ENCODE peak calls at places on chromosomes 11 and 22, in nine cellular contexts. V is NCI-H1092 treated with DMSO at 0.1 percent for 48 hours; O is activated effector memory CD4-positive, alpha-beta T cell treated with Interleukin-2 at 50 U/mL for 16 hours; Y is uterus; M is stimulated activated CD4-positive, alpha-beta T cell treated with anti-CD3 and anti-CD28 coated beads, Interleukin-4, amount 100 ng/mL, for 1 hour; D is HTR-8/SVneo; W is stimulated activated CD8-positive, alpha-beta memory T cell treated with anti-CD3 and anti-CD28 coated beads, Interleukin-2, amount 100 ng/mL, for 48 hours; E is NCI-H460; J is transverse colon. T is an unnamed sample.

GRCh38 chr11:113781682-113782081 is 2.1 kb downstream of the CLDN25 start:
- DNase-seq in V (no peak), O (no peak), Y (no peak), M (no peak), D (no peak), W (no peak), E (no peak), J (no peak), T (no peak)

GRCh38 chr22:45240137-45240809 is 421 bp downstream of the KIAA0930 start:
- DNase-seq in V (no peak), O (no peak), Y (peak), M (no peak), D (peak), W (peak), E (no peak), J (peak), T (no peak)

GRCh38 chr22:26779929-26780328 is 122.5 kb downstream of the MIAT start:
- DNase-seq in V (no peak), O (no peak), Y (no peak), M (no peak), D (no peak), W (no peak), E (no peak), J (no peak), T (no peak)

GRCh38 chr11:10413268-10413667 is 41.8 kb upstream of the AMPD3 start:
- DNase-seq in V (peak), O (peak), Y (no peak), M (peak), D (no peak), W (no peak), E (no peak), J (peak), T (peak)

GRCh38 chr11:66313321-66314185 is 3.3 kb downstream of the CD248 start:
- DNase-seq in V (no peak), O (no peak), Y (peak), M (no peak), D (no peak), W (no peak), E (no peak), J (no peak), T (no peak)

GRCh38 chr22:17047656-17048055 is 37.1 kb upstream of the IL17RA start:
- DNase-seq in V (no peak), O (no peak), Y (no peak), M (no peak), D (no peak), W (no peak), E (no peak), J (no peak), T (no peak)

GRCh38 chr11:118002010-118002540 is 15.9 kb downstream of the IL10RA start:
- DNase-seq in V (no peak), O (peak), Y (no peak), M (peak), D (no peak), W (no peak), E (no peak), J (peak), T (no peak)

GRCh38 chr11:129731316-129731715 is 84.3 kb upstream of the TMEM45B start:
- DNase-seq in V (no peak), O (no peak), Y (no peak), M (no peak), D (no peak), W (no peak), E (no peak), J (no peak), T (no peak)

GRCh38 chr11:14318581-14318981 is 40.4 kb downstream of the RRAS2 start:
- DNase-seq in V (no peak), O (no peak), Y (no peak), M (no peak), D (no peak), W (no peak), E (no peak), J (no peak), T (no peak)

GRCh38 chr11:126152586-126152985 is 58.9 kb downstream of the RPUSD4 start:
- DNase-seq in V (no peak), O (no peak), Y (no peak), M (no peak), D (no peak), W (no peak), E (no peak), J (no peak), T (no peak)

GRCh38 chr11:63747006-63747405 is 21.6 kb downstream of the ZFTA start:
- DNase-seq in V (no peak), O (no peak), Y (no peak), M (no peak), D (no peak), W (no peak), E (no peak), J (no peak), T (no peak)

GRCh38 chr11:124402326-124402922 is 3.6 kb upstream of the OR8B3 start:
- DNase-seq in V (no peak), O (no peak), Y (no peak), M (peak), D (peak), W (peak), E (peak), J (peak), T (peak)

GRCh38 chr11:76742912-76743311 is 40.2 kb upstream of the TSKU start:
- DNase-seq in V (no peak), O (no peak), Y (no peak), M (no peak), D (no peak), W (no peak), E (no peak), J (no peak), T (no peak)

GRCh38 chr11:45724145-45724544 is 58.7 kb upstream of the CHST1 start:
- DNase-seq in V (peak), O (no peak), Y (no peak), M (no peak), D (no peak), W (no peak), E (no peak), J (no peak), T (no peak)

GRCh38 chr11:86115542-86116385 is 46.9 kb upstream of the PICALM start:
- DNase-seq in V (no peak), O (no peak), Y (no peak), M (no peak), D (no peak), W (no peak), E (no peak), J (no peak), T (no peak)

GRCh38 chr11:101583180-101584128 is at the start of gene TRPC6:
- DNase-seq in V (no peak), O (no peak), Y (peak), M (no peak), D (peak), W (no peak), E (peak), J (peak), T (no peak)

GRCh38 chr11:44301856-44302231 is 8.1 kb downstream of the ALX4 start:
- DNase-seq in V (no peak), O (no peak), Y (no peak), M (no peak), D (peak), W (no peak), E (peak), J (no peak), T (peak)

GRCh38 chr22:35099883-35100282 is 33.9 kb downstream of the ISX start:
- DNase-seq in V (no peak), O (no peak), Y (no peak), M (no peak), D (no peak), W (no peak), E (no peak), J (no peak), T (no peak)

GRCh38 chr11:119284344-119285157 is 32.4 kb downstream of the MCAM start:
- DNase-seq in V (peak), O (no peak), Y (no peak), M (no peak), D (peak), W (no peak), E (peak), J (no peak), T (no peak)

GRCh38 chr11:47765086-47765485 is 2.1 kb downstream of the FNBP4 start:
- DNase-seq in V (no peak), O (no peak), Y (no peak), M (no peak), D (no peak), W (no peak), E (no peak), J (no peak), T (no peak)

GRCh38 chr11:27282141-27282590 is 80.8 kb downstream of the CCDC34 start:
- DNase-seq in V (no peak), O (no peak), Y (peak), M (no peak), D (no peak), W (no peak), E (no peak), J (no peak), T (no peak)

GRCh38 chr11:57568330-57568766 is 876 bp upstream of the UBE2L6 start:
- DNase-seq in V (no peak), O (peak), Y (peak), M (peak), D (peak), W (no peak), E (peak), J (no peak), T (no peak)

GRCh38 chr11:1741741-1742140 is 8.7 kb downstream of the IFITM10 start:
- DNase-seq in V (no peak), O (no peak), Y (peak), M (no peak), D (no peak), W (no peak), E (no peak), J (no peak), T (no peak)

GRCh38 chr11:47551086-47551485 is 1.8 kb downstream of the CELF1 start:
- DNase-seq in V (no peak), O (no peak), Y (no peak), M (no peak), D (no peak), W (no peak), E (no peak), J (no peak), T (no peak)

T was measured in NK-92 treated with Interleukin-12 subunit alpha and Interleukin-12 subunit beta, amount 100 ng/mL, for 24 hours.